ENCODE peak calls at places on chromosomes 6 and 20, in five cellular contexts. C is brain microvascular endothelial cell, N is fibroblast of lung, Y is endothelial cell, A is GM12864. Q is an unnamed sample.

GRCh38 chr20:45341579-45341938 is 6.7 kb downstream of the SDC4 start:
- DNase-seq in C (no peak), N (no peak), Y (no peak), A (no peak), Q (no peak)

GRCh38 chr6:99613398-99613704 is 6.7 kb downstream of the PRDM13 start:
- DNase-seq in C (no peak), N (peak), Y (peak), A (no peak), Q (peak)

GRCh38 chr20:6651016-6651415 is 116.5 kb upstream of the BMP2 start:
- DNase-seq in C (peak), N (peak), Y (no peak), A (no peak), Q (no peak)

GRCh38 chr20:7497985-7498384 is 442.3 kb downstream of the HAO1 start:
- DNase-seq in C (peak), N (no peak), Y (no peak), A (no peak), Q (no peak)

GRCh38 chr20:16803965-16804792 is 56.0 kb downstream of the OTOR start:
- DNase-seq in C (peak), N (peak), Y (peak), A (no peak), Q (peak)

GRCh38 chr6:37103169-37104039 is 66.5 kb upstream of the PIM1 start:
- DNase-seq in C (no peak), N (peak), Y (peak), A (no peak), Q (peak)

GRCh38 chr6:156658186-156658585 is 119.0 kb upstream of the ARID1B start:
- DNase-seq in C (peak), N (peak), Y (no peak), A (no peak), Q (no peak)

GRCh38 chr6:107941627-107942026 is 16.4 kb downstream of the SEC63 start:
- DNase-seq in C (no peak), N (no peak), Y (no peak), A (no peak), Q (no peak)

GRCh38 chr6:43511824-43512415 is 1.8 kb upstream of the LRRC73 start:
- DNase-seq in C (no peak), N (no peak), Y (no peak), A (no peak), Q (no peak)

GRCh38 chr20:44038681-44039123 is 124.0 kb downstream of the TOX2 start:
- DNase-seq in C (no peak), N (no peak), Y (no peak), A (no peak), Q (no peak)

GRCh38 chr20:21713470-21713869 is 8.0 kb downstream of the PAX1 start:
- DNase-seq in C (no peak), N (no peak), Y (no peak), A (no peak), Q (no peak)

GRCh38 chr6:125301435-125302391 is at the start of gene HDDC2:
- DNase-seq in C (peak), N (peak), Y (peak), A (no peak), Q (peak)

GRCh38 chr6:128567029-128567428 is 46.6 kb upstream of the PTPRK start:
- DNase-seq in C (no peak), N (no peak), Y (no peak), A (no peak), Q (no peak)

GRCh38 chr6:18241208-18241836 is 23.0 kb downstream of the DEK start:
- DNase-seq in C (no peak), N (no peak), Y (no peak), A (no peak), Q (no peak)

GRCh38 chr6:37137201-37137880 is 32.6 kb upstream of the PIM1 start:
- DNase-seq in C (peak), N (peak), Y (peak), A (no peak), Q (peak)

GRCh38 chr6:144284753-144285547 is at the start of gene UTRN:
- DNase-seq in C (peak), N (peak), Y (peak), A (no peak), Q (peak)

GRCh38 chr20:32442630-32443029 is 84.5 kb downstream of the ASXL1 start:
- DNase-seq in C (no peak), N (no peak), Y (no peak), A (no peak), Q (no peak)
- TF ChIP-seq CTCF in C (no peak), N (no peak), Y (no peak), A (no peak), Q (no peak)

GRCh38 chr20:35304956-35305355 is 12.7 kb upstream of the FAM83C start:
- DNase-seq in C (no peak), N (no peak), Y (no peak), A (no peak), Q (no peak)

GRCh38 chr20:35307666-35308653 is 15.7 kb upstream of the FAM83C start:
- DNase-seq in C (no peak), N (peak), Y (no peak), A (no peak), Q (no peak)

GRCh38 chr20:35306931-35307517 is 14.8 kb upstream of the FAM83C start:
- DNase-seq in C (peak), N (peak), Y (peak), A (no peak), Q (no peak)

GRCh38 chr20:35303735-35304431 is 11.7 kb upstream of the FAM83C start:
- DNase-seq in C (peak), N (peak), Y (peak), A (peak), Q (peak)

GRCh38 chr20:35305682-35306556 is 13.7 kb upstream of the FAM83C start:
- DNase-seq in C (peak), N (peak), Y (no peak), A (no peak), Q (no peak)
- TF ChIP-seq CTCF in C (no peak), N (no peak), Y (no peak), A (no peak), Q (no peak)

GRCh38 chr20:34751453-34751852 is 47.3 kb downstream of the TP53INP2 start:
- DNase-seq in C (no peak), N (no peak), Y (no peak), A (no peak), Q (no peak)

GRCh38 chr20:34750484-34750883 is 46.3 kb downstream of the TP53INP2 start:
- DNase-seq in C (no peak), N (no peak), Y (no peak), A (no peak), Q (no peak)

GRCh38 chr20:34754611-34755010 is 50.5 kb downstream of the TP53INP2 start:
- DNase-seq in C (no peak), N (no peak), Y (no peak), A (no peak), Q (no peak)

GRCh38 chr20:34755367-34755766 is 51.2 kb downstream of the TP53INP2 start:
- DNase-seq in C (no peak), N (no peak), Y (no peak), A (no peak), Q (peak)

DNA sequence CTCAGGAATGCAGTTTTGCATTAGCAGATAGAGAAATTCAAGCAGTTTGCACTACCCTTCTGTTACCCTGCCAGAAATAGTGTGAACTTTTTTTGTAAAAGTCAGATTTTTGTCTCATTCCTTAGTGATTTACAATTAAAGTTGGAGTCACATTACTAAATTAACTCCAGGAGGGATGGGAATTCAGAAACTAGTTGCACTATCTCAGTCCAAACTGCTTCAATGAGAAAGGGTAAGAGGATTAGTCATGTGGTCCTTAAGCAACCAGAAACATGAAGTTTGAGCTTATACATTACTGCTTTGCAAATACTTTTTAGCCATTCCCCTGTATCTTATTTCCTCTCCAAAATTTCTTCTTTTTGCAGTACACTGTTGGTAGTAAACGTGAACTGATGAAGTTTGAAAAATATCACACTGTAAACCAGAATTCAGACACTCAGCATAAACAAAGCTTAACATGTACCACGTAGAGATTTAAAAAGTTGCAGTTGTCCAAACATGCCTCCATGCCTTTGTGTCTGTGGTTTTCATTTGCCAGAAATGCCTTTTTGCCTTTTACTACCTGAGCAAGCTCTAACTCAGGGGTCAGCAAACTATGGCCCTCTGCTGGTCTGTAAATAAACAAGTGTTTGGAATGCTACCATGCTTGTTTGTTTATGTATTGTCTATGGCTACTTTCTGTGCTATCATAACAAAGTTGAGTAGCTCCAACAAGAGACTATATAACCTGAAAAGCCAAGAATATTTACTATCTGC is 49.7 kb downstream of the TP53INP2 start:
- DNase-seq in C (no peak), N (peak), Y (no peak), A (no peak), Q (no peak)
- TF ChIP-seq CTCF in C (no peak), N (no peak), Y (no peak), A (peak), Q (peak)

GRCh38 chr6:4844108-4844507 is 67.9 kb downstream of the CDYL start:
- DNase-seq in C (no peak), N (no peak), Y (no peak), A (no peak), Q (no peak)
- TF ChIP-seq CTCF in C (peak), N (no peak), Y (peak), A (peak), Q (peak)

DNA sequence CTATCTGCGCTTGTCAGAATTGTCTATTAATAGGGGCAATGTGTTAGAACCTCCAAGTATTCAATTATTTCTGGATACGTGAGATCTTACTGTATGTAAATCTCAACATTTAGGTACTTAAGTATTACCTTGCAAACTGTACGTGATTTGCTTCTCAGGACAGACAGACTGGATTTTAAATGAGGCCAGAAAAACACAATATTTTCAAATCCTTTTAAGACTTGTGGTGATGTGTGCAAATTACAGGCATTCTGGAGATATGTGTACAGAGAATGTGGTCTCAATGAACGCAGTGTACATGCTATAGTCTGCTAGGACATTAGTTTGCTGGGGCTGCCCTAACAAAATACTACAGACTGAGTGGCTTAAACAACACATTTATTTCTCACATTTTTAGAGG is 16.9 kb downstream of the CCR6 start:
- DNase-seq in C (no peak), N (no peak), Y (no peak), A (no peak), Q (no peak)
- TF ChIP-seq CTCF in C (no peak), N (no peak), Y (peak), A (peak), Q (no peak)

GRCh38 chr6:75546401-75546800 is 52.8 kb upstream of the FILIP1 start:
- DNase-seq in C (no peak), N (peak), Y (no peak), A (no peak), Q (no peak)

GRCh38 chr6:75539136-75539535 is 45.5 kb upstream of the FILIP1 start:
- DNase-seq in C (no peak), N (peak), Y (no peak), A (no peak), Q (no peak)

DNA sequence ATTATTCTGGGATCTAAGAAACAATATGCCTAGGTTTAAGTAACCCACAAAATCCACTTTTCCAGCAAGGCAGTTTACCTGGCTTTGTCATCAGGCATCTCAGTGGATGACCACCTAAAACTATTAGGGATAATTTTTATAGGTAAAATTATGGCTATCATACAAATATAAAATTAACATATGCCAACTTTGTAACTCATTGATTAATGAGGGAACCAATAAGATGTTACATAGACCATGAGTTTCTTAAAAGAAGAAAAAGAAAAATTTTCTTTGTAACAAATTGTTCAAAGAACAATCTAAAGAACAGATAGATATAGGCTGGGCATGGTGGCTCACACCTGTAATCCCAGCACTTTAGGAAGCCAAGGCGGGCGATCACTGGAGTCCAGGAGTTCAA is 49.7 kb upstream of the FILIP1 start:
- DNase-seq in C (no peak), N (no peak), Y (no peak), A (no peak), Q (no peak)
- TF ChIP-seq CTCF in C (no peak), N (no peak), Y (no peak), A (no peak), Q (no peak)

DNA sequence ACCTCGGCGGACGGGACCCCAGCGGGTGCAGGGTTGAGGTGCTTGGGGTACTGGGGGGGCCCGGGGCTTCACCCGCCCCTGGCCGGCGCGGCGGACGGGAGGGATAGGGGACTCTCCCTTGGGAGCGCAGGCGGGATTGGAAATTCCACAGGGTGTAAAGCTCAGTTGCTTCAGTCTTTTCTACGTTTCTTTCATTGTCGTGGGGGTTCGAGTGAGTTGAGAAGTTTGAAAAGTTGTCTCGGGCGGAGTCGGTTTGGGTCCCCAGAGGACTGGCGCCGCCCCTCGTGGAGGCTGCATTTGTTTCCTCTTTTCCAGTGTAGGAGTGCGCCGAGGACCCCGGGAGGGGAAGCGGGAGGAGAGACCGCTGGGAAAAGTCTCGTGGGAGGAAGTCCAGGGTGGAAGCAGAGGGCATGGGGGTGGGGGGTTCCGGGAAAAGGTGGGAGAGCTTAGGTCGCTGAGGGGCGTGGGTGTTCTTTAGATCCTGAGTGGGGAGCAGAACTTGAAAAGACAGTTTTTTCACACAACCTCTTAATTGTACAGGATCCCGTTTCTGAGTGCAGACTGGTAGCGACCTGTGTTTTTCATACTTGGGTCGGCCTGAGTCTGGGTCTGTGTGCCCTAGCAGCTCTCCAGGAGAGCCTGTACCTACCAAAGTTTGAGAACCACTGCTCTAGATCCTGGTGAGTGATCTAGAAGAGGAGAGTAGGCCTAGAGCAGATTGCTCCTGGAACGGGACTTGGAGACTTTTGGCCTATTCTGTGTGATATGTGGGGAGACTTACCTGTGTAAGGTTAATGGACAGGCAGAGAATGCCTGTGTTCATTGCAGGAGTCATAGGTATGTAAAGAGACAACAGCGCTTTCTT is 518 bp downstream of the FAM83B start:
- DNase-seq in C (no peak), N (no peak), Y (peak), A (no peak), Q (no peak)
- TF ChIP-seq CTCF in C (no peak), N (no peak), Y (no peak), A (no peak), Q (no peak)

GRCh38 chr6:118618676-118619377 is 32.6 kb downstream of the CEP85L start:
- DNase-seq in C (peak), N (peak), Y (peak), A (peak), Q (peak)
- TF ChIP-seq CTCF in C (peak), N (peak), Y (peak), A (peak), Q (peak)

DNA sequence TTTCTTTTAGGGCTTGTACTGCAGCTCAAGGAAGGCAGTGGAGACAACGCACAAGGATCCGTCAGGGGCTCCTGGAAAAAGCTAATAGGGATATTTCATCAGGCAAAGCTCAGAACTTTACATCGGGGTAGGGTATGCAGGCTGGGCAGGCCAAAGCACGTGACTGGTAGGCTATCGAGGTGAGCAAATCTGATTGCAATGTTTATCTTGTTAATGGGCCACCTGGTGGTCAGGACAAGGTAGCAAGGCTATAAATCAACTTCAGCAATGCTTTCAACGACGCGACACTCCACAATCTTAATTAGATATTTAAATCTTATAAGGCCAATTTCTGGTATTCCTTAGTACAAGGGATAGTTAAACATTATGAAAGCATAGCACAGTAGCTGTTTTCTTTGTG is 1302.8 kb upstream of the EYS start:
- DNase-seq in C (no peak), N (no peak), Y (no peak), A (no peak), Q (no peak)
- TF ChIP-seq CTCF in C (peak), N (no peak), Y (peak), A (no peak), Q (peak)

DNA sequence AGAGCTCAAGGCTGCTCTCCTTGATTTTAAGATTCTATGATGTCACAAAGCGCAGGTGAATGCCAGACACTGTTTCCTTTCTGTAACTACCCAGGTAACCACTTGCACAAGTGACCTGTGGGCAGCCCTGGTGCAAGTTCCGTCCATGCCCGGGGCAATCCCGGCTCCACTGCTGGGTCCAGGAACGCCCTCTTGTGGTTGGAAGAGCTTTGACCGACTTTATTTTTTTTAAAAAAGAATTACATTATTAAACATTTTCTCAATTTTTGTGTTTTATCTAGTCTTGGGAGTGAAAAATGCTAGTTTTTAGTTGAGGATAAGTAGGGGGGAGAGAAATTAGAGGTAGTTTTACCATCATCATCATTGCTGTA is 695.2 kb downstream of the QKI start:
- DNase-seq in C (no peak), N (no peak), Y (peak), A (no peak), Q (no peak)
- TF ChIP-seq CTCF in C (peak), N (peak), Y (peak), A (peak), Q (peak)

Q was measured in GM13977.